ENCODE peak calls at places on chromosomes 7 and 10, in seven cellular contexts. Y is H1, E is HCT116, M is K562, G is GM12878, I is HepG2, H is SK-N-SH. A is an unnamed sample.

GRCh38 chr7:48154792-48155413 is 16.4 kb upstream of the ABCA13 start:
- DNase-seq in E (peak), M (peak), H (peak), Y (no peak), G (no peak), I (peak), A (peak)

GRCh38 chr7:27200761-27201230 is 905 bp upstream of the HOXA13 start:
- DNase-seq in H (no peak), E (no peak), M (no peak), Y (no peak), I (no peak), G (no peak), A (no peak)

GRCh38 chr7:149867762-149868637 is 5.8 kb upstream of the ATP6V0E2 start:
- DNase-seq in G (no peak), H (no peak), E (no peak), M (no peak), Y (no peak), I (no peak), A (no peak)

GRCh38 chr7:116354171-116354545 is 143.8 kb downstream of the TES start:
- DNase-seq in G (no peak), E (no peak), I (no peak), Y (no peak), M (no peak), H (no peak), A (no peak)

GRCh38 chr10:93872776-93873175 is 21.0 kb upstream of the SLC35G1 start:
- DNase-seq in I (no peak), E (no peak), G (no peak), Y (no peak), M (no peak), H (no peak), A (no peak)

GRCh38 chr7:31368620-31369019 is 28.1 kb upstream of the NEUROD6 start:
- DNase-seq in M (no peak), I (no peak), Y (no peak), H (no peak), E (no peak), G (no peak), A (no peak)

GRCh38 chr7:44063547-44063893 is 1.8 kb downstream of the PGAM2 start:
- DNase-seq in M (no peak), G (no peak), E (no peak), H (no peak), Y (no peak), I (no peak), A (no peak)

GRCh38 chr10:103838851-103839512 is 16.4 kb downstream of the SH3PXD2A start:
- DNase-seq in M (no peak), G (no peak), H (no peak), Y (no peak), E (no peak), I (no peak), A (no peak)

GRCh38 chr10:63430091-63430998 is 35.4 kb downstream of the JMJD1C start:
- DNase-seq in I (no peak), Y (no peak), E (peak), M (no peak), G (no peak), H (peak), A (peak)

GRCh38 chr7:11786186-11786585 is 45.8 kb downstream of the THSD7A start:
- DNase-seq in Y (peak), H (no peak), E (no peak), M (no peak), I (no peak), G (no peak), A (peak)

GRCh38 chr10:48314107-48314506 is 7.6 kb downstream of the MAPK8 start:
- DNase-seq in M (no peak), G (no peak), E (no peak), I (no peak), Y (no peak), H (no peak), A (no peak)

GRCh38 chr7:7521259-7521658 is 14.4 kb downstream of the COL28A1 start:
- DNase-seq in M (peak), H (no peak), Y (no peak), E (no peak), G (no peak), I (no peak), A (no peak)

GRCh38 chr10:65796472-65796871 is 1129.4 kb upstream of the LRRTM3 start:
- DNase-seq in M (no peak), Y (no peak), G (no peak), H (no peak), I (no peak), E (no peak), A (no peak)

GRCh38 chr10:32161586-32161985 is 105.4 kb upstream of the KIF5B start:
- DNase-seq in H (no peak), E (no peak), G (no peak), I (no peak), M (no peak), Y (no peak), A (no peak)

GRCh38 chr10:48491422-48492139 is 113.3 kb downstream of the ARHGAP22 start:
- DNase-seq in I (no peak), H (no peak), Y (no peak), G (no peak), E (no peak), M (no peak), A (no peak)

GRCh38 chr10:35219906-35220890 is 93.6 kb downstream of the CREM start:
- DNase-seq in H (no peak), M (no peak), E (no peak), G (no peak), I (peak), Y (no peak), A (no peak)

GRCh38 chr7:16708496-16708895 is 45.1 kb upstream of the TSPAN13 start:
- DNase-seq in Y (no peak), I (no peak), E (no peak), M (no peak), H (no peak), G (no peak), A (no peak)

GRCh38 chr10:80491251-80492102 is 37.4 kb downstream of the TSPAN14 start:
- DNase-seq in Y (no peak), H (no peak), G (no peak), I (peak), M (no peak), E (no peak), A (no peak)

GRCh38 chr7:129784437-129784782 is 168.3 kb downstream of the UBE2H start:
- DNase-seq in E (no peak), I (no peak), Y (no peak), M (no peak), G (no peak), H (no peak), A (no peak)

GRCh38 chr10:99854860-99855259 is 72.4 kb downstream of the ABCC2 start:
- DNase-seq in M (peak), E (peak), G (no peak), H (peak), I (peak), Y (no peak), A (peak)

GRCh38 chr7:41378156-41378555 is 324.7 kb downstream of the INHBA start:
- DNase-seq in E (no peak), H (no peak), M (no peak), G (no peak), I (no peak), Y (no peak), A (no peak)

GRCh38 chr10:47044741-47045140 is 133.5 kb downstream of the PTPN20 start:
- DNase-seq in I (no peak), G (no peak), E (no peak), M (no peak), Y (no peak), H (peak), A (no peak)

GRCh38 chr10:121640276-121640675 is 42.0 kb upstream of the FGFR2 start:
- DNase-seq in Y (no peak), M (no peak), G (no peak), H (no peak), I (no peak), E (no peak), A (no peak)

GRCh38 chr7:130290745-130291144 is 2.2 kb upstream of the CPA4 start:
- DNase-seq in G (no peak), Y (no peak), I (no peak), H (no peak), E (peak), M (peak), A (no peak)

GRCh38 chr10:36542493-36542892 is 582.9 kb upstream of the ANKRD30A start:
- DNase-seq in H (peak), I (no peak), M (no peak), Y (no peak), E (no peak), G (no peak), A (peak)

GRCh38 chr7:8418627-8419245 is 14.7 kb upstream of the NXPH1 start:
- DNase-seq in H (peak), M (peak), Y (no peak), E (peak), I (peak), G (peak), A (peak)

GRCh38 chr7:19410096-19410495 is 264.9 kb upstream of the FERD3L start:
- DNase-seq in I (no peak), E (no peak), G (no peak), Y (no peak), M (no peak), H (no peak), A (no peak)

GRCh38 chr7:19408821-19409220 is 263.6 kb upstream of the FERD3L start:
- DNase-seq in Y (no peak), I (no peak), M (no peak), G (no peak), H (no peak), E (no peak), A (no peak)

DNA sequence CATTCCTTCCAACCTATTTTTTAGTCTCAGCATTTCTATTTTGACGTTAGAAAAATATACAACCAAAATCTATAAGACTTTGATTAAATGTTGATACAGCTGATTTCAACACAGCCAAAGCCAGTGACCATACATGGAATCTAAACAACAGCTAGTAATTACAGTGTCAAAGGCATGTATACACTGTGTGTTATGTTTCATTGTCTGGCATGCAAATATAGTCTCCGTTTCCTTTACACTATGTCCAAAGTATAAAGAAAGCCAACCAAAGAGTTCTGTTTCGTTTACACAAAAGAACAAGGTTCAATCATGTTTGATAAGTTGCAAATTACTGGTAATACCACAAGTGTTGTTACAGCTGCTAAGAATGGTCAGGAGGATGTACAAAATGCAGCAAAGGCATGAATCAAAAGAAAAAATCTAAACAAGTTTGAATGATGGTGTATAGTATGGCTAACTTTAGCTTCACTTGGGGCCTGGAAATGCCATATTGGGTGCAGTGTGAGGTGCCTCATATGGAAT is 268.3 kb upstream of the FERD3L start:
- DNase-seq in M (no peak), Y (no peak), G (no peak), E (no peak), I (no peak), H (no peak), A (no peak)
- TF ChIP-seq JUND in M (no peak), Y (no peak), G (no peak), E (no peak), I (no peak), H (no peak), A (no peak)

GRCh38 chr7:99499356-99499712 is 747 bp downstream of the ZNF394 start:
- DNase-seq in I (no peak), E (no peak), M (no peak), G (no peak), Y (no peak), H (no peak), A (no peak)

GRCh38 chr7:99497771-99498545 is 2.1 kb downstream of the ZNF394 start:
- DNase-seq in M (no peak), E (no peak), Y (no peak), G (no peak), I (no peak), H (no peak), A (no peak)

GRCh38 chr7:99498546-99498944 is 1.5 kb downstream of the ZNF394 start:
- DNase-seq in Y (no peak), H (peak), I (no peak), G (no peak), E (no peak), M (peak), A (no peak)

GRCh38 chr7:99499713-99500636 is at the start of gene ZNF394:
- DNase-seq in E (peak), M (peak), Y (peak), H (peak), I (peak), G (peak), A (peak)

DNA sequence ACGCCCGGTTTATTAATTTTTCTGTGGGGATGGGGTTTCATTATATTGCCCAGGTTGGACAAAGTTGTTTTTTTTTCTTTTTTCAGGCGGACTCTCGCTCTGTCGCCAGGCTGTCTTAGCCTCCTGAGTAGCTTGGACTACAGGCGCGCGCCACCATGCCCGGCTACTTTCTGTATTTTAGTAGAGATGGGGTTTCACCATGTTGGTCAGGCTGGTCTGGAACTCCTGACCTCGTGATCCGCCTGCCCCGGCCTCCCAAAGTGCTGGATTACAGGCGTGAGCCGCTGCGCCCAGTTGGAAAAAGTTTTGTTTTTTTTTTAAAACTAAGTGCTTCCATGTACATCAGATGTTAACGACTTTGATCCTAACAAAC is 542 bp upstream of the ZNF394 start:
- DNase-seq in G (no peak), H (no peak), E (no peak), M (no peak), Y (no peak), I (no peak), A (no peak)
- TF ChIP-seq JUND in G (no peak), H (no peak), E (no peak), M (no peak), Y (no peak), I (no peak), A (no peak)

GRCh38 chr7:150977382-150978135 is 562 bp downstream of the KCNH2 start:
- DNase-seq in H (peak), I (no peak), E (no peak), Y (no peak), M (no peak), G (no peak), A (no peak)

GRCh38 chr7:150974468-150975391 is 3.4 kb downstream of the KCNH2 start:
- DNase-seq in I (no peak), G (no peak), M (peak), E (peak), H (peak), Y (no peak), A (peak)

GRCh38 chr7:150976529-150977381 is 1.4 kb downstream of the KCNH2 start:
- DNase-seq in H (peak), G (no peak), E (no peak), Y (no peak), I (no peak), M (peak), A (no peak)

GRCh38 chr7:150973571-150974451 is 4.3 kb downstream of the KCNH2 start:
- DNase-seq in H (no peak), Y (no peak), E (no peak), I (no peak), G (no peak), M (no peak), A (no peak)

DNA sequence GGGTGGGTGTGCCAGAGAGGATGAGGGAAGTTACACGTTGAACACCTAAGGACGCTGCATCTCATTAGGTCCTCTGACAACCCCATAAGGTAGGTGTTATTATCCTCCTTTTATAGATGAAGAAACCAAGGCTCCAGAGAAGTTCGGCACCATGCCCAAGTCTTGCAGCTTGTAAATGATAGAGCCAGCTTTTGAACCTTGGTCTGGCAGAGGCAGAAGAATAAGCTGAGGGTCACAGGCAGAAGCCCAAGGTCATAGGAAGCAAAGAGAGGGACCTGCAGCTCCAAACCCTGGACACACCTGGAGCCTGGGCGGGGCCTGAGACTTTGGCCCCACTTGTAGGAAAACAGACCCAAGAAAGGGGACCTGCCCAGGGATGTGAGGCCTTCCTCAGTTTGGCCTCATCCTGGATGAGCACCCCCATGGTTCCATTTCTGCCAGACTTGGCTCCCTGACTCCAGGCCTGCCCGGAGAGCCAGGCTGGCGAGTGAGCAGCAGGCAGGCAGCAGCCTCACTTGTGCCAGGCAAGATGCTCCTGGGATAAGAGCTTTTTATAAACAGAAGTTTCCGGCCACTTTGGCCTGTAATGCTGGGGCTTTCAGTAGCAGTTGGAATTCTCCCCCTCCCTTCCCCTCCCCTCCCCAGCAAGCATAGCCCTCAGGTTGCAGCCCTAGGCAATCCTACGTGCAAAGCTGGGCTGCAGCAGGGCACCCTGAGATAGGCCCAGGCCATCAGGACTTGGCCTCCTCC is 2.4 kb downstream of the KCNH2 start:
- DNase-seq in M (peak), Y (no peak), I (no peak), H (peak), E (no peak), G (no peak), A (no peak)
- TF ChIP-seq JUND in M (no peak), Y (no peak), I (no peak), H (no peak), E (no peak), G (no peak), A (no peak)

DNA sequence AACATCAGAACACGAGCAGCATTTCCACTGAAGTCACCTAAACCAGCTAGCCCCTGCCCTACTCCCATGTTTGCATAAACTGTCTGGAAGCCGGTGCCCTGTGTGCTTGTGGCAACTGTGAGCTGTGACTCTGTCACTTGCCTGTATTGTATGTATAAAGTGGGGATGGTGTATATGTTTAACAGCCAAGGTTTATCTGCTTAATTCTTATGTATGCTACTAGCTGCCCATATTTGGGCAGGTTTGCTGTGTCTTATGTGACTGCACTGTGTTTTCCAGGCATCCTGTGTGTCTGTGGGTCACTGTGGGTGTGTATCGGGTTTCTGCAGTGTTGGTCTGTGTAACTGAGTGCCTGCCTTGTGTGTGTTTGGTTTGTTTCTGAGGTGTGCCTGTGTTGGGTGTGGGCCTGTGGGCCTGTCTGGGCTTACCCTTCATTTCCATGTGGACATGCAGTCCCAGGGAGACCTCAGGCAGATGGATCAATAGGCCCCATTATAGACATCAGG is 9.3 kb downstream of the LBX1 start:
- DNase-seq in I (no peak), M (no peak), E (no peak), Y (no peak), G (no peak), H (no peak), A (no peak)
- TF ChIP-seq JUND in I (no peak), M (no peak), E (no peak), Y (no peak), G (no peak), H (no peak), A (no peak)

GRCh38 chr7:123594813-123595241 is 6.8 kb upstream of the ASB15 start:
- DNase-seq in G (no peak), H (no peak), I (peak), E (no peak), M (peak), Y (peak), A (no peak)
- TF ChIP-seq JUND in G (no peak), H (no peak), I (no peak), E (no peak), M (no peak), Y (no peak), A (no peak)

GRCh38 chr7:120402801-120403200 is 129.8 kb downstream of the KCND2 start:
- DNase-seq in M (no peak), H (no peak), I (no peak), E (no peak), Y (no peak), G (no peak), A (no peak)
- TF ChIP-seq JUND in M (no peak), H (no peak), I (no peak), E (no peak), Y (no peak), G (no peak), A (no peak)

DNA sequence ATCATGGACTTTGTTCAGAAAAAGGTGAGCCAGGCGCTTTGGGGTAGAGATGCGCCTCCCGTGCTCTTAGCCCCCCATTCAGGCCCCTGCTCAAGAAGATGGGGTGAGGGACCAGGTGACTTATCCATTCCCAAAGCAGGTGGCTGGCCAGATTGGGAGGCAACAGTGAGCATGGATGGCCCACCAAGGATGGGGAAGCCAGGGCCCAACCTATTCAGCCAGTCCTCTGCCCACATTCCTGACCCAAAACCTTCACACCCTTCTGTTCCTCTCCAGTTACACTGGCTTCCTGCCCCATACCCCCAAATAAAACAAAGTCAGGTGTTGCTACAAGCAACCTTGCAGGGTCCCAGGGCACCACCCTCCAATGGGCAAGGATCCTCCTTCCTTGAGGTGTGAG is 44.4 kb downstream of the TSPAN15 start:
- DNase-seq in I (no peak), E (no peak), G (no peak), H (no peak), Y (no peak), M (no peak), A (no peak)
- TF ChIP-seq JUND in I (no peak), E (no peak), G (no peak), H (no peak), Y (no peak), M (no peak), A (no peak)

DNA sequence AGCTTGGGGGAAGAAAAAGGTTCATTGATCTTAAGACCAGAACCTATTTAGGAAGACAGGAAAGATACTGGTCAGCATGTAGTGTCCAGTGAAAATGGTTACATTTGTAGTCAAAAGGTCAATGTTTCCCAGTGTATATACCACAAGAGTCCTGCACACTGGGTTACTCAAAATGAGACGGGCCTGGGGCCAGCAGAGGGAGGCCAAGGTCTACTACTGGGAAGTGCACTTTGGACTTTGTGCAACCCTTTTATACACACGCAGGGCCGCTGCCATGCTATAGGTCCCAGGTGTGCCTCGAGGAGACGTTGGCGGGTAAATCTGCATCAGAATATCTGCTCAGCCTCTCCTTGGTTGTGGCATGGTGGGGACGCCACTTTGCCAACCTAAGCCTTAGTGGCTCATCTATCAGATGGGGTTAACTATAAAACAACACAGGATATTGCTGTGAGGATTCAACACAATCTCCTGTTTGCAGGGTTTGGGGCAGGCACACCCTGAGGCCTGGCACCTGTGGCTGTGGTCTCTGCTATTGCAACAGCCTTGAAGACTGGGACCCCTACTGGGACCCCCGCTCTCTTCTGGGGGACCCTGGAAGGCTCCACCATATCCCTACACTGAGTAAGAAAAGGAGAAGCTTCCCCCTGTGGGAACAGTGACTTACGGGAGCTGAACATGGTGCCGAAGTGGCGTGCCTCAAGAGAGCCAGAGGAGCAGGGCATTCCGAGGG is 19.7 kb downstream of the CLRN3 start:
- DNase-seq in Y (no peak), E (no peak), I (peak), M (no peak), G (no peak), H (no peak), A (no peak)
- TF ChIP-seq JUND in Y (no peak), E (no peak), I (no peak), M (no peak), G (no peak), H (no peak), A (no peak)

A was measured in T47D.